ENCODE peak calls at places on chromosomes 5 and 9, in nine cellular contexts. L is right atrium auricular region; A is neural progenitor cell; F is left ventricle myocardium inferior; B is stomach; J is MM.1S; U is CD8-positive, alpha-beta T cell; X is psoas muscle; G is CD4-positive, alpha-beta T cell. D is an unnamed sample.

GRCh38 chr5:141492168-141492885 is 3.4 kb downstream of the PCDHGC5 start:
- DNase-seq in L (no peak), A (peak; percentile 41), F (no peak), B (no peak), J (no peak), U (no peak), X (no peak), G (no peak), D (no peak)

GRCh38 chr5:160500776-160501175 is 79.1 kb downstream of the PTTG1 start:
- DNase-seq in L (no peak), A (peak; percentile 23), F (no peak), B (no peak), J (no peak), U (no peak), X (no peak), G (no peak), D (no peak)

GRCh38 chr5:16461782-16462181 is 3.8 kb downstream of the ZNF622 start:
- DNase-seq in L (no peak), A (no peak), F (no peak), B (no peak), J (no peak), U (no peak), X (no peak), G (no peak), D (no peak)

GRCh38 chr5:179624841-179625271 is 1.4 kb upstream of the HNRNPH1 start:
- DNase-seq in L (no peak), A (no peak), F (no peak), B (no peak), J (no peak), U (no peak), X (no peak), G (no peak), D (no peak)

GRCh38 chr9:14062449-14063187 is 251.3 kb downstream of the NFIB start:
- DNase-seq in L (no peak), A (no peak), F (no peak), B (no peak), J (no peak), U (no peak), X (no peak), G (no peak), D (no peak)

GRCh38 chr5:139147743-139148079 is 50.5 kb downstream of the SIL1 start:
- DNase-seq in L (no peak), A (no peak), F (peak; percentile 59), B (peak; percentile 83), J (no peak), U (no peak), X (peak; percentile 52), G (no peak), D (peak; percentile 61)

GRCh38 chr5:138188632-138189031 is 9.7 kb downstream of the KIF20A start:
- DNase-seq in L (no peak), A (no peak), F (no peak), B (no peak), J (no peak), U (no peak), X (no peak), G (no peak), D (no peak)

GRCh38 chr5:103305829-103306228 is 47.3 kb downstream of the MACIR start:
- DNase-seq in L (no peak), A (no peak), F (no peak), B (no peak), J (no peak), U (no peak), X (no peak), G (no peak), D (no peak)

GRCh38 chr9:127519301-127520166 is 68.2 kb downstream of the LRSAM1 start:
- DNase-seq in L (no peak), A (no peak), F (no peak), B (no peak), J (no peak), U (peak; percentile 22), X (peak; percentile 50), G (no peak), D (no peak)

GRCh38 chr5:64869419-64869818 is 100.7 kb downstream of the CWC27 start:
- DNase-seq in L (no peak), A (peak; percentile 59), F (no peak), B (no peak), J (no peak), U (no peak), X (no peak), G (no peak), D (no peak)

GRCh38 chr5:158785397-158785796 is 314.3 kb downstream of the EBF1 start:
- DNase-seq in L (no peak), A (no peak), F (no peak), B (no peak), J (no peak), U (no peak), X (no peak), G (no peak), D (no peak)

GRCh38 chr5:93602261-93603149 is 19.5 kb downstream of the NR2F1 start:
- DNase-seq in L (no peak), A (peak; percentile 80), F (no peak), B (no peak), J (no peak), U (no peak), X (no peak), G (no peak), D (no peak)

GRCh38 chr5:159003045-159004030 is 96.4 kb downstream of the EBF1 start:
- DNase-seq in L (no peak), A (no peak), F (no peak), B (no peak), J (no peak), U (no peak), X (peak; percentile 36), G (no peak), D (no peak)

GRCh38 chr5:118968925-118969375 is 19.4 kb downstream of the DTWD2 start:
- DNase-seq in L (no peak), A (no peak), F (no peak), B (no peak), J (no peak), U (no peak), X (peak; percentile 27), G (no peak), D (no peak)

GRCh38 chr9:16267336-16268036 is 603.0 kb downstream of the BNC2 start:
- DNase-seq in L (no peak), A (no peak), F (no peak), B (peak; percentile 51), J (peak; percentile 69), U (no peak), X (no peak), G (no peak), D (no peak)

DNA sequence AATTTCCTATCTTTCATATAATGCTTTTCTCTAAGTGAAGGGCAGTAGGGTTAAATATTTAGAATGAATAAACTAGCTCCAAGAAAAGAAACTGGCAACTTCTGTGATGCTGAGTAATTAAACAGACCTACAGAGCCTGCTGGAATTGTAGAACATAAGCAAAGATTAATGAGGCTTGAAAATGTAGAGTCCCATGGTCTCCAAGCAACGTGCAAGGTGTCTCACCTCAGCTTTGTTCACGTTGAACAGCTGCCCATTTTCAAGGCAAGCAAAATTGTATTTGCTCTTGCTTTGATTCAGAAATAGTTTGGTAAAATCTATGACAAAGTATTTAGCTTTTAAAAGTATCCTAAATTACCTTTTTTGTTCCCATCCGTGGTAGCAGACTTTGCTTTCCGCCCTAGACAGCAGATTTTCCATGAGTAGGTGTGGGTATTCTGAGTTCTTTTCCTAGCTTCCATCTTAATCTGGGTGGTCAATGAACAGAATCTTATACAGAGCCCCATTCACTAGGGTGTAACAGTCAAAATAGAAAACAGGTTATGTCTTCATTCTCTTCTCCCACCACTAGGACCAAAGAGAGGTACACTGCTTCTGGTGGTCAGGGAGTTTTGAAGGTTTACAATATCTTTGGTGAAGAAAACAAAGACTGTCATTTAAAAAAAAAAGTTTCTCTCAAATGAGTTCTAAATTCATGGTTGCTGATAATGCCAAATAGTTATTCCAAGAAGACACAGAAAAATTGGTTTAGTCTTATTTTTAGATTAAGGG is 52.1 kb upstream of the TYRP1 start:
- DNase-seq in L (no peak), A (no peak), F (no peak), B (no peak), J (no peak), U (no peak), X (no peak), G (no peak), D (no peak)
- TF ChIP-seq CTCF in L (no peak), A (peak; percentile 17), F (no peak), B (no peak), J (no peak), U (no peak), X (no peak), G (no peak), D (no peak)

GRCh38 chr9:137666950-137667670 is 48.3 kb downstream of the EHMT1 start:
- DNase-seq in L (no peak), A (peak; percentile 89), F (no peak), B (peak; percentile 48), J (peak; percentile 84), U (no peak), X (no peak), G (no peak), D (no peak)
- H3K27ac ChIP-seq in L (no peak overlapping the region), A (no peak overlapping the region), F (no peak overlapping the region), B (no peak overlapping the region), J (peak overlapping the region; percentile 87), U (no peak overlapping the region), X (no peak overlapping the region), G (peak overlapping the region; percentile 14), D (no peak overlapping the region)

DNA sequence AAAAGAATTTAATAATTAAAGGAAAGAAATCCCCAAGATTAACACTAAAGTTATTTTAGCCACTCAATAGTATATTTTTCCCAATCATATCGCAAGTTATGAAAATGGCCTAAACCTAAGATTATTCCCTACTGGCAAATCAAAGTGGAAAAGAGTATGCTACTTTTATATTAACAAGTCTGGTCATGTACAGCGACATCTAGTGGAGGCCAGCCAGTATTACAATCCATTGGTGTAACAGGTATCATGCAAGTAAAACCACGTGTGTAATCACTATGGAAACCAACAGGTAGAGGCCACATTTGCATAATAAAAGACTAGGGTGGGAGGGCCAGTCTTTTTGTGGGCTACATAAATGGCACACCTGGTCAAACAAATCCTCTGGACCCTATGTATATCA is 976.4 kb upstream of the CDH9 start:
- DNase-seq in L (no peak), A (no peak), F (no peak), B (no peak), J (peak; percentile 61), U (no peak), X (no peak), G (no peak), D (no peak)
- H3K9me3 ChIP-seq in L (no peaks in the 10 kb centered on the region), A (peaks cover 13% of the 10 kb centered on the region), F (peaks cover 57% of the 10 kb centered on the region), B (peaks cover 51% of the 10 kb centered on the region), J (no peaks in the 10 kb centered on the region), U (no peaks in the 10 kb centered on the region), X (peaks cover 13% of the 10 kb centered on the region), G (peaks cover 36% of the 10 kb centered on the region), D (peaks cover 25% of the 10 kb centered on the region)

GRCh38 chr9:114384836-114385411 is 2.9 kb downstream of the AKNA start:
- DNase-seq in L (no peak), A (no peak), F (no peak), B (no peak), J (peak; percentile 29), U (no peak), X (no peak), G (no peak), D (no peak)

GRCh38 chr9:114386886-114387677 is 700 bp downstream of the AKNA start:
- DNase-seq in L (no peak), A (no peak), F (no peak), B (peak; percentile 49), J (peak; percentile 40), U (peak; percentile 31), X (no peak), G (peak; percentile 18), D (peak; percentile 65)

GRCh38 chr9:114386361-114386885 is 1.4 kb downstream of the AKNA start:
- DNase-seq in L (no peak), A (no peak), F (no peak), B (no peak), J (peak; percentile 31), U (peak; percentile 25), X (no peak), G (no peak), D (no peak)

GRCh38 chr9:114383866-114384231 is 3.9 kb downstream of the AKNA start:
- DNase-seq in L (no peak), A (no peak), F (no peak), B (no peak), J (no peak), U (peak; percentile 44), X (no peak), G (no peak), D (no peak)

GRCh38 chr9:114385412-114386181 is 2.2 kb downstream of the AKNA start:
- DNase-seq in L (peak; percentile 83), A (no peak), F (peak; percentile 64), B (peak; percentile 77), J (peak; percentile 98), U (peak; percentile 89), X (peak; percentile 71), G (peak; percentile 94), D (peak; percentile 85)
- TF ChIP-seq CTCF in L (no peak), A (no peak), F (no peak), B (no peak), J (no peak), U (no peak), X (no peak), G (no peak), D (no peak)